ENCODE peak calls at places on chromosomes 1 and 21, in five cellular contexts. One of them, this sample, is unnamed.

GRCh38 chr1:119139393-119139792 is 1.1 kb downstream of the WARS2 start:
- DNase-seq in ovary: no peak
- DNase-seq in HepG2: no peak
- DNase-seq in A549: no peak
- DNase-seq in stomach: no peak
- DNase-seq in this sample: peak; percentile 44

GRCh38 chr1:175548774-175549173 is 194.6 kb downstream of the TNR start:
- DNase-seq in ovary: no peak
- DNase-seq in HepG2: no peak
- DNase-seq in A549: no peak
- DNase-seq in stomach: no peak
- DNase-seq in this sample: no peak

GRCh38 chr1:153057375-153057774 is at the start of gene SPRR2A:
- DNase-seq in ovary: no peak
- DNase-seq in HepG2: no peak
- DNase-seq in A549: no peak
- DNase-seq in stomach: no peak
- DNase-seq in this sample: no peak

GRCh38 chr1:172823534-172823933 is 164.6 kb downstream of the FASLG start:
- DNase-seq in ovary: no peak
- DNase-seq in HepG2: no peak
- DNase-seq in A549: peak; percentile 23
- DNase-seq in stomach: no peak
- DNase-seq in this sample: no peak

GRCh38 chr1:228340686-228341449 is 65.8 kb downstream of the TRIM11 start:
- DNase-seq in ovary: peak; percentile 24
- DNase-seq in HepG2: no peak
- DNase-seq in A549: no peak
- DNase-seq in stomach: no peak
- DNase-seq in this sample: no peak

GRCh38 chr1:156149374-156150106 is 3.8 kb upstream of the SEMA4A start:
- DNase-seq in ovary: no peak
- DNase-seq in HepG2: no peak
- DNase-seq in A549: no peak
- DNase-seq in stomach: no peak
- DNase-seq in this sample: peak; percentile 79

GRCh38 chr1:176515310-176515709 is 52.3 kb downstream of the PAPPA2 start:
- DNase-seq in ovary: no peak
- DNase-seq in HepG2: peak; percentile 3
- DNase-seq in A549: peak; percentile 44
- DNase-seq in stomach: no peak
- DNase-seq in this sample: no peak

GRCh38 chr1:113146242-113147072 is 73.5 kb downstream of the LRIG2 start:
- DNase-seq in ovary: no peak
- DNase-seq in HepG2: peak; percentile 87
- DNase-seq in A549: no peak
- DNase-seq in stomach: no peak
- DNase-seq in this sample: no peak

GRCh38 chr1:243882276-243882675 is 32.2 kb upstream of the AKT3 start:
- DNase-seq in ovary: no peak
- DNase-seq in HepG2: no peak
- DNase-seq in A549: peak; percentile 33
- DNase-seq in stomach: no peak
- DNase-seq in this sample: no peak

GRCh38 chr1:97385536-97385935 is 535.3 kb downstream of the DPYD start:
- DNase-seq in ovary: no peak
- DNase-seq in HepG2: no peak
- DNase-seq in A549: no peak
- DNase-seq in stomach: no peak
- DNase-seq in this sample: no peak

GRCh38 chr1:152143147-152143845 is 15.7 kb downstream of the RPTN start:
- DNase-seq in ovary: no peak
- DNase-seq in HepG2: no peak
- DNase-seq in A549: no peak
- DNase-seq in stomach: no peak
- DNase-seq in this sample: no peak

GRCh38 chr1:212719633-212720032 is 20.0 kb upstream of the BATF3 start:
- DNase-seq in ovary: no peak
- DNase-seq in HepG2: no peak
- DNase-seq in A549: no peak
- DNase-seq in stomach: no peak
- DNase-seq in this sample: no peak

GRCh38 chr1:27099904-27100796 is 54.8 kb downstream of the SLC9A1 start:
- DNase-seq in ovary: peak; percentile 72
- DNase-seq in HepG2: no peak
- DNase-seq in A549: no peak
- DNase-seq in stomach: no peak
- DNase-seq in this sample: no peak

GRCh38 chr1:1080122-1080753 is 6.1 kb upstream of the RNF223 start:
- DNase-seq in ovary: peak; percentile 65
- DNase-seq in HepG2: peak; percentile 45
- DNase-seq in A549: peak; percentile 89
- DNase-seq in stomach: peak; percentile 52
- DNase-seq in this sample: no peak

GRCh38 chr1:75618382-75618781 is 7.5 kb upstream of the SLC44A5 start:
- DNase-seq in ovary: no peak
- DNase-seq in HepG2: no peak
- DNase-seq in A549: no peak
- DNase-seq in stomach: no peak
- DNase-seq in this sample: no peak

GRCh38 chr1:35886606-35887431 is 3.8 kb downstream of the AGO1 start:
- DNase-seq in ovary: no peak
- DNase-seq in HepG2: peak; percentile 20
- DNase-seq in A549: no peak
- DNase-seq in stomach: no peak
- DNase-seq in this sample: no peak

GRCh38 chr1:203713125-203713524 is 51.9 kb upstream of the LAX1 start:
- DNase-seq in ovary: no peak
- DNase-seq in HepG2: no peak
- DNase-seq in A549: no peak
- DNase-seq in stomach: no peak
- DNase-seq in this sample: no peak

GRCh38 chr1:97245682-97246081 is 524.1 kb downstream of the PTBP2 start:
- DNase-seq in ovary: no peak
- DNase-seq in HepG2: no peak
- DNase-seq in A549: no peak
- DNase-seq in stomach: no peak
- DNase-seq in this sample: no peak

GRCh38 chr1:178664278-178664677 is 60.8 kb upstream of the RALGPS2 start:
- DNase-seq in ovary: no peak
- DNase-seq in HepG2: no peak
- DNase-seq in A549: no peak
- DNase-seq in stomach: no peak
- DNase-seq in this sample: peak; percentile 79

GRCh38 chr1:204089044-204089751 is 16.3 kb downstream of the SOX13 start:
- DNase-seq in ovary: peak; percentile 61
- DNase-seq in HepG2: no peak
- DNase-seq in A549: no peak
- DNase-seq in stomach: no peak
- DNase-seq in this sample: no peak

GRCh38 chr21:33954395-33954794 is 38.8 kb upstream of the ATP5PO start:
- DNase-seq in ovary: no peak
- DNase-seq in HepG2: no peak
- DNase-seq in A549: no peak
- DNase-seq in stomach: no peak
- DNase-seq in this sample: no peak

GRCh38 chr1:230972855-230973271 is 5.8 kb downstream of the TTC13 start:
- DNase-seq in ovary: no peak
- DNase-seq in HepG2: peak; percentile 25
- DNase-seq in A549: no peak
- DNase-seq in stomach: no peak
- DNase-seq in this sample: peak; percentile 55

GRCh38 chr21:26140185-26140584 is 30.4 kb downstream of the APP start:
- DNase-seq in ovary: no peak
- DNase-seq in HepG2: peak; percentile 50
- DNase-seq in A549: peak; percentile 93
- DNase-seq in stomach: peak; percentile 54
- DNase-seq in this sample: no peak

GRCh38 chr1:204319462-204319861 is 40.3 kb downstream of the PLEKHA6 start:
- DNase-seq in ovary: no peak
- DNase-seq in HepG2: no peak
- DNase-seq in A549: peak; percentile 93
- DNase-seq in stomach: peak; percentile 39
- DNase-seq in this sample: no peak

GRCh38 chr1:5708266-5708978 is 283.8 kb downstream of the NPHP4 start:
- DNase-seq in ovary: no peak
- DNase-seq in HepG2: no peak
- DNase-seq in A549: no peak
- DNase-seq in stomach: no peak
- DNase-seq in this sample: no peak

GRCh38 chr1:212950243-212951057 is at the start of gene VASH2:
- DNase-seq in ovary: peak; percentile 61
- DNase-seq in HepG2: peak; percentile 57
- DNase-seq in A549: peak; percentile 71
- DNase-seq in stomach: peak; percentile 82
- DNase-seq in this sample: peak; percentile 59

GRCh38 chr21:21177353-21177986 is 179.3 kb downstream of the NCAM2 start:
- DNase-seq in ovary: no peak
- DNase-seq in HepG2: no peak
- DNase-seq in A549: no peak
- DNase-seq in stomach: no peak
- DNase-seq in this sample: no peak

GRCh38 chr1:41509270-41509671 is 24.8 kb upstream of the EDN2 start:
- DNase-seq in ovary: no peak
- DNase-seq in HepG2: no peak
- DNase-seq in A549: no peak
- DNase-seq in stomach: no peak
- DNase-seq in this sample: no peak

GRCh38 chr1:8118031-8118451 is 91.9 kb upstream of the ERRFI1 start:
- DNase-seq in ovary: no peak
- DNase-seq in HepG2: no peak
- DNase-seq in A549: peak; percentile 59
- DNase-seq in stomach: no peak
- DNase-seq in this sample: no peak
- TF ChIP-seq EP300 in ovary: no peak
- TF ChIP-seq EP300 in HepG2: no peak
- TF ChIP-seq EP300 in A549: no peak
- TF ChIP-seq EP300 in stomach: no peak
- TF ChIP-seq EP300 in this sample: no peak

GRCh38 chr21:38220270-38220737 is 36.5 kb upstream of the KCNJ15 start:
- DNase-seq in ovary: no peak
- DNase-seq in HepG2: no peak
- DNase-seq in A549: no peak
- DNase-seq in stomach: peak; percentile 44
- DNase-seq in this sample: no peak
- TF ChIP-seq EP300 in ovary: no peak
- TF ChIP-seq EP300 in HepG2: no peak
- TF ChIP-seq EP300 in A549: no peak
- TF ChIP-seq EP300 in stomach: no peak
- TF ChIP-seq EP300 in this sample: no peak

DNA sequence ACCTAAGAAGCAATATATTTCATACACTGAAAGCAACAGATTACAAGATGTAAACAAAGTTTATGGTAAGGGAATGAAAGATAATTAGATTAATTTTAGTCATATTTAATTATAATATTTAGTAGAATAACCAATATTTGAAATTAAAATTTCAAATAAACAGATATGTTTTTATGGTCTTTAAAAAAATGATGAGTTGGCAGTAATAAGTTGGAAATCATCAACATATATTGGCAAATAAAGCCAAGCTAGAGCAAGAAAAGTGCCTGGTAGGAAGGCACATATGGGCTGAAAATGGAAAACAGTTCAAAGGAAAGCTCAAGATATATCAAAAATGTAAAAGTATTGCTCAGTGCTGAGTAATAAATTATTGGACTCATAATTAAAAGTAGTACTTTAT is 1274.0 kb downstream of the AMY1C start:
- DNase-seq in ovary: no peak
- DNase-seq in HepG2: no peak
- DNase-seq in A549: no peak
- DNase-seq in stomach: no peak
- DNase-seq in this sample: no peak
- TF ChIP-seq EP300 in ovary: no peak
- TF ChIP-seq EP300 in HepG2: no peak
- TF ChIP-seq EP300 in A549: no peak
- TF ChIP-seq EP300 in stomach: no peak
- TF ChIP-seq EP300 in this sample: no peak

DNA sequence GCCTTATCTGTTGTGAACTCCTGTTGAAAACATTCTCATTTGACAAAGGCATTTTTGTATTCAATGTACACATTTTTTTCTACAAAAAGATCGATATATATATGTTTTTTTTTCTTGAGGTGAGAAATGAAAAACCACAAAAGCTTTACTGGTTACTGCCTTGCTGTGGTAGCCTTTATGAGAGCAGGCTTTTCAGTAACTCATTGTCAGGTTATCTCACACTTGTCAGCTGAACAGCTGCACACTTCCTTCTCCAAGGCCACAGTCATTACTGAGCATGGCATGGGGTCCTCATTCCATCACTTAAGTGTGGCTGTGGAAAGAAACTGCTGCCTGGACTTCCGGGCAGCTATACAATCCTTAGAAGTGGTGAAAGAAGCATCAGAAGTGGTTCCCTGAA is 169.3 kb upstream of the ZP4 start:
- DNase-seq in ovary: no peak
- DNase-seq in HepG2: no peak
- DNase-seq in A549: no peak
- DNase-seq in stomach: no peak
- DNase-seq in this sample: peak; percentile 46
- TF ChIP-seq EP300 in ovary: no peak
- TF ChIP-seq EP300 in HepG2: no peak
- TF ChIP-seq EP300 in A549: no peak
- TF ChIP-seq EP300 in stomach: no peak
- TF ChIP-seq EP300 in this sample: peak; percentile 38

GRCh38 chr1:182588460-182589396 is at the start of gene RNASEL:
- DNase-seq in ovary: peak; percentile 80
- DNase-seq in HepG2: no peak
- DNase-seq in A549: peak; percentile 58
- DNase-seq in stomach: peak; percentile 84
- DNase-seq in this sample: no peak
- TF ChIP-seq EP300 in ovary: no peak
- TF ChIP-seq EP300 in HepG2: no peak
- TF ChIP-seq EP300 in A549: no peak
- TF ChIP-seq EP300 in stomach: no peak
- TF ChIP-seq EP300 in this sample: no peak